ENCODE peak calls at places on chromosomes 2 and 18, in five cellular contexts. One of them, this sample, is unnamed.

GRCh38 chr2:160731856-160732255 is 238.2 kb upstream of the RBMS1 start:
- DNase-seq in fibroblast of mammary gland: no peak
- DNase-seq in Calu3: no peak
- DNase-seq in mesothelial cell of epicardium: no peak
- DNase-seq in GM12865: no peak
- DNase-seq in this sample: no peak

GRCh38 chr2:39455826-39456225 is 18.7 kb upstream of the MAP4K3 start:
- DNase-seq in fibroblast of mammary gland: no peak
- DNase-seq in Calu3: no peak
- DNase-seq in mesothelial cell of epicardium: no peak
- DNase-seq in GM12865: no peak
- DNase-seq in this sample: peak

GRCh38 chr2:49972699-49973098 is 818.4 kb upstream of the FSHR start:
- DNase-seq in fibroblast of mammary gland: no peak
- DNase-seq in Calu3: no peak
- DNase-seq in mesothelial cell of epicardium: no peak
- DNase-seq in GM12865: no peak
- DNase-seq in this sample: no peak

GRCh38 chr2:56770490-56770889 is 586.7 kb downstream of the CCDC85A start:
- DNase-seq in fibroblast of mammary gland: peak
- DNase-seq in Calu3: no peak
- DNase-seq in mesothelial cell of epicardium: no peak
- DNase-seq in GM12865: no peak
- DNase-seq in this sample: peak

GRCh38 chr2:5190023-5190422 is 502.2 kb upstream of the SOX11 start:
- DNase-seq in fibroblast of mammary gland: no peak
- DNase-seq in Calu3: no peak
- DNase-seq in mesothelial cell of epicardium: no peak
- DNase-seq in GM12865: no peak
- DNase-seq in this sample: no peak

GRCh38 chr2:121128741-121129659 is 156.0 kb downstream of the TFCP2L1 start:
- DNase-seq in fibroblast of mammary gland: peak
- DNase-seq in Calu3: peak
- DNase-seq in mesothelial cell of epicardium: no peak
- DNase-seq in GM12865: peak
- DNase-seq in this sample: peak

GRCh38 chr2:219003267-219003634 is 10.0 kb upstream of the CRYBA2 start:
- DNase-seq in fibroblast of mammary gland: no peak
- DNase-seq in Calu3: no peak
- DNase-seq in mesothelial cell of epicardium: no peak
- DNase-seq in GM12865: no peak
- DNase-seq in this sample: no peak

GRCh38 chr18:21972281-21972680 is 197.1 kb upstream of the GATA6 start:
- DNase-seq in fibroblast of mammary gland: no peak
- DNase-seq in Calu3: no peak
- DNase-seq in mesothelial cell of epicardium: no peak
- DNase-seq in GM12865: no peak
- DNase-seq in this sample: no peak

GRCh38 chr2:203808041-203808750 is 59.4 kb upstream of the CTLA4 start:
- DNase-seq in fibroblast of mammary gland: peak
- DNase-seq in Calu3: no peak
- DNase-seq in mesothelial cell of epicardium: no peak
- DNase-seq in GM12865: no peak
- DNase-seq in this sample: peak

GRCh38 chr2:208128136-208128535 is 1.5 kb downstream of the CRYGC start:
- DNase-seq in fibroblast of mammary gland: no peak
- DNase-seq in Calu3: no peak
- DNase-seq in mesothelial cell of epicardium: no peak
- DNase-seq in GM12865: no peak
- DNase-seq in this sample: no peak

GRCh38 chr2:46315103-46315890 is 18.1 kb downstream of the EPAS1 start:
- DNase-seq in fibroblast of mammary gland: peak
- DNase-seq in Calu3: peak
- DNase-seq in mesothelial cell of epicardium: no peak
- DNase-seq in GM12865: no peak
- DNase-seq in this sample: peak

GRCh38 chr2:234415706-234416105 is 81.2 kb downstream of the ARL4C start:
- DNase-seq in fibroblast of mammary gland: no peak
- DNase-seq in Calu3: no peak
- DNase-seq in mesothelial cell of epicardium: no peak
- DNase-seq in GM12865: no peak
- DNase-seq in this sample: no peak

GRCh38 chr2:96556441-96557330 is 20.1 kb downstream of the ARID5A start:
- DNase-seq in fibroblast of mammary gland: peak
- DNase-seq in Calu3: peak
- DNase-seq in mesothelial cell of epicardium: no peak
- DNase-seq in GM12865: peak
- DNase-seq in this sample: peak

GRCh38 chr2:180246281-180246680 is 239.2 kb upstream of the CWC22 start:
- DNase-seq in fibroblast of mammary gland: no peak
- DNase-seq in Calu3: no peak
- DNase-seq in mesothelial cell of epicardium: no peak
- DNase-seq in GM12865: no peak
- DNase-seq in this sample: no peak

GRCh38 chr18:76518073-76518472 is 23.0 kb upstream of the ZNF516 start:
- DNase-seq in fibroblast of mammary gland: peak
- DNase-seq in Calu3: no peak
- DNase-seq in mesothelial cell of epicardium: no peak
- DNase-seq in GM12865: no peak
- DNase-seq in this sample: no peak

DNA sequence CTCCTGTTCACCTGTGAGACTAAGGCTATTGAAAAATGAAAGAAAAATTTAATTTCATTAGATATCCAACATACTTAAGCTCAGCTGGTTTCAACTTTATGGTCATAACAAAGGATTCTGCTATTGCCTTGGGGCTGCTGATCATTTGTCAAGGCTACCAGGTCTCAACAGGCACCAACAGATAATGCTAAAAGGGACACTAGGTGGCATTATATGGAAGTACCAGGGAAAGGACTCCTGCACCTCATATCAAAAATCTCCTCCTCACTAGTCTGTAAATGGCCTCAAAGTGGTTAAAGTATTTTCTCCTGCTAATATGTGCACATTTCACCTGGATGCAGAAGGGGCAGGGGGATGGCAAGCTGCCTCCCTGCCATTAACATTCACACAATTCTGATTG is 167.9 kb upstream of the REG3A start:
- DNase-seq in fibroblast of mammary gland: no peak
- DNase-seq in Calu3: no peak
- DNase-seq in mesothelial cell of epicardium: no peak
- DNase-seq in GM12865: no peak
- DNase-seq in this sample: no peak
- TF ChIP-seq CTCF in fibroblast of mammary gland: no peak
- TF ChIP-seq CTCF in Calu3: no peak
- TF ChIP-seq CTCF in mesothelial cell of epicardium: no peak
- TF ChIP-seq CTCF in GM12865: no peak
- TF ChIP-seq CTCF in this sample: no peak

GRCh38 chr2:227407601-227408089 is 19.9 kb upstream of the SCYGR1 start:
- DNase-seq in fibroblast of mammary gland: no peak
- DNase-seq in Calu3: peak
- DNase-seq in mesothelial cell of epicardium: no peak
- DNase-seq in GM12865: no peak
- DNase-seq in this sample: no peak

GRCh38 chr2:227402321-227402720 is 14.6 kb upstream of the SCYGR1 start:
- DNase-seq in fibroblast of mammary gland: no peak
- DNase-seq in Calu3: no peak
- DNase-seq in mesothelial cell of epicardium: no peak
- DNase-seq in GM12865: no peak
- DNase-seq in this sample: no peak

GRCh38 chr2:227402959-227403358 is 15.2 kb upstream of the SCYGR1 start:
- DNase-seq in fibroblast of mammary gland: peak
- DNase-seq in Calu3: no peak
- DNase-seq in mesothelial cell of epicardium: no peak
- DNase-seq in GM12865: no peak
- DNase-seq in this sample: no peak

GRCh38 chr2:227406177-227407031 is 18.7 kb upstream of the SCYGR1 start:
- DNase-seq in fibroblast of mammary gland: peak
- DNase-seq in Calu3: peak
- DNase-seq in mesothelial cell of epicardium: no peak
- DNase-seq in GM12865: peak
- DNase-seq in this sample: peak

DNA sequence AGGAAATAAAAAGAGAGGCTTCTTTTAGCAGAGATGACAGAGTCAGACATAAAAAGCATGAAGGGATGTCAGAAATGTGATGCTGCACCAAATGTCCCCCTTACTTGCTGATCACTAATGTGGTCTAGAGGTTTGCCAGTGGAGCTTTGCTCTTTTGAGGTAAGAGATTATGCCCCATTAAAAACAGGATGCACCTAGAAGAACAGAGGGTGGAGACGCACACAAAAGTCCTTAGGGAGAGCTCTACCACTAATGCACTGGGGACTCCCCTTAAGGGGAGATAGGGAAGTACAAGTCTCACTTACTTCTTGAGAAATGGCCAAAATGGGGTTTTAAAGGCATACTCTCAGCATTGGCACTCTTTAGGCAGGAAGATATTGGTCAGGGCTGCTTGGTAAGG is 16.8 kb upstream of the SCYGR1 start:
- DNase-seq in fibroblast of mammary gland: no peak
- DNase-seq in Calu3: no peak
- DNase-seq in mesothelial cell of epicardium: no peak
- DNase-seq in GM12865: no peak
- DNase-seq in this sample: no peak
- TF ChIP-seq CTCF in fibroblast of mammary gland: no peak
- TF ChIP-seq CTCF in Calu3: no peak
- TF ChIP-seq CTCF in mesothelial cell of epicardium: no peak
- TF ChIP-seq CTCF in GM12865: no peak
- TF ChIP-seq CTCF in this sample: no peak

GRCh38 chr18:50869150-50869549 is 9.8 kb upstream of the ME2 start:
- DNase-seq in fibroblast of mammary gland: no peak
- DNase-seq in Calu3: no peak
- DNase-seq in mesothelial cell of epicardium: no peak
- DNase-seq in GM12865: no peak
- DNase-seq in this sample: no peak

GRCh38 chr18:50862401-50862800 is 16.5 kb upstream of the ME2 start:
- DNase-seq in fibroblast of mammary gland: no peak
- DNase-seq in Calu3: no peak
- DNase-seq in mesothelial cell of epicardium: no peak
- DNase-seq in GM12865: no peak
- DNase-seq in this sample: no peak

GRCh38 chr18:50870138-50870845 is 8.6 kb upstream of the ME2 start:
- DNase-seq in fibroblast of mammary gland: peak
- DNase-seq in Calu3: peak
- DNase-seq in mesothelial cell of epicardium: no peak
- DNase-seq in GM12865: no peak
- DNase-seq in this sample: peak

GRCh38 chr18:50863840-50864239 is 15.1 kb upstream of the ME2 start:
- DNase-seq in fibroblast of mammary gland: no peak
- DNase-seq in Calu3: no peak
- DNase-seq in mesothelial cell of epicardium: no peak
- DNase-seq in GM12865: no peak
- DNase-seq in this sample: no peak

DNA sequence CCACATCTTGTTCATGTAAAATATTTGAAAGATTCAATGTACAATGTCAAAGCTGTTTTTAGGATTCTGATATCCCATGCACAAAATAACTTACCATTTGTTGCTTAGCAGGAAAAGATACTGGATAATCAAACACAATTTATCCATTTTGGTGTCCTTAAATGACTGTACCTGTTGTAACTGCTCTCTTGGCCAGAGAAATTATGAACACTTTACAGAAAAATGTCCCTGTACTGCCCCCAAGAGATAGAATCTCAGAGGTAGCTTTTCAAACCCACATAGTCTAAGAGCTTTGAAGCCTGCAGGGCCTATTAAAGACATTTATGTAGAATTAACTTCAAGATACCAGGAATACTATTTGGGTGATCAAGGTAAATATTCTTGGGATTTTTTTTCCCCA is 12.2 kb upstream of the ME2 start:
- DNase-seq in fibroblast of mammary gland: peak
- DNase-seq in Calu3: no peak
- DNase-seq in mesothelial cell of epicardium: no peak
- DNase-seq in GM12865: peak
- DNase-seq in this sample: peak
- TF ChIP-seq CTCF in fibroblast of mammary gland: peak
- TF ChIP-seq CTCF in Calu3: no peak
- TF ChIP-seq CTCF in mesothelial cell of epicardium: no peak
- TF ChIP-seq CTCF in GM12865: no peak
- TF ChIP-seq CTCF in this sample: peak

DNA sequence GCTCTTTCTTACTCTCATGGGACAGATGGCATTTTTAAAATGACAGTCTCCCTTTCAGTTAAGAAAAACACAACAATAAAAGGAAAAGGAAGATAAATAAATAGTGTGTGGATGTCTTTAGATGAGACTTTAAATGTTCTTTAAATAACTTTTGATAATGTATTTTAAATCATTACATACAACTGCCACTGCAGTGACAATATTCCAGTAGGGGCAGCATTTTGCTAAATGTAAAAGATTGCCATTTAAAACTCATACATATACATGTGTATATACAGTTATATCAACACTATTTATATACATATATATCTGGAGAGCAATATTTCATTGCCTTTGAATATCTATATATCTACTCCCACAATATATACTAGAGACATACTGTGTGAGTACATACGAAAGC is 90.7 kb downstream of the INO80D start:
- DNase-seq in fibroblast of mammary gland: no peak
- DNase-seq in Calu3: no peak
- DNase-seq in mesothelial cell of epicardium: no peak
- DNase-seq in GM12865: no peak
- DNase-seq in this sample: no peak
- TF ChIP-seq CTCF in fibroblast of mammary gland: peak
- TF ChIP-seq CTCF in Calu3: no peak
- TF ChIP-seq CTCF in mesothelial cell of epicardium: no peak
- TF ChIP-seq CTCF in GM12865: no peak
- TF ChIP-seq CTCF in this sample: no peak

GRCh38 chr2:44291281-44292248 is 16.3 kb downstream of the SLC3A1 start:
- DNase-seq in fibroblast of mammary gland: peak
- DNase-seq in Calu3: peak
- DNase-seq in mesothelial cell of epicardium: peak
- DNase-seq in GM12865: peak
- DNase-seq in this sample: peak
- TF ChIP-seq CTCF in fibroblast of mammary gland: peak
- TF ChIP-seq CTCF in Calu3: peak
- TF ChIP-seq CTCF in mesothelial cell of epicardium: no peak
- TF ChIP-seq CTCF in GM12865: peak
- TF ChIP-seq CTCF in this sample: peak

DNA sequence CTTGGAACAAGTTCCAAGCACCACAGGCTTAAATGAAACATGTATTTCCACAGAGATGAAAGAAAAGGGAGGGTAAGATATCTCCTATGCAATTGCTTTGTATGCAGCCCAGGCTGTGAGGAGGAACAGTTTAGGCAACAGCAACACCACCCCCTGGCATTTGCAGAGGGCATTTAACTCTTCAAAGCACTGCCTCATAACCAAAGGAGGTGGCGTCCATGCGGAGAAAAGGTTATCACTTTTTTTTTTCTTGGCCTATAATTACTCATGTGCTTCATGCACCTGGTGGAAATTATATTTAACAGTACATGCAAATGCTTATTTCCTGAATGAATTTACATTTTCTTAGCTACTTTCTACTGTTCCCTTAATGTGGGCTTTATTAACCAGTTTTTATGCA is 286.0 kb downstream of the LPIN1 start:
- DNase-seq in fibroblast of mammary gland: no peak
- DNase-seq in Calu3: no peak
- DNase-seq in mesothelial cell of epicardium: no peak
- DNase-seq in GM12865: peak
- DNase-seq in this sample: no peak
- TF ChIP-seq CTCF in fibroblast of mammary gland: no peak
- TF ChIP-seq CTCF in Calu3: no peak
- TF ChIP-seq CTCF in mesothelial cell of epicardium: no peak
- TF ChIP-seq CTCF in GM12865: peak
- TF ChIP-seq CTCF in this sample: no peak

This sample was measured in fibroblast of the aortic adventitia.